ENCODE peak calls at places on chromosomes 2 and 18, in five cellular contexts. O, W, D, U and N are unnamed samples.

GRCh38 chr2:159050426-159050825 is 82.0 kb downstream of the TANC1 start:
- DNase-seq in D (no peak), W (no peak), O (no peak), U (no peak), N (no peak)

GRCh38 chr2:147331790-147332419 is 512.9 kb upstream of the ACVR2A start:
- DNase-seq in O (no peak), W (peak), D (no peak), U (no peak), N (no peak)

GRCh38 chr2:181575650-181576025 is 81.3 kb downstream of the CERKL start:
- DNase-seq in U (no peak), O (no peak), W (no peak), D (no peak), N (no peak)

GRCh38 chr2:156593011-156593921 is 157.1 kb downstream of the GPD2 start:
- DNase-seq in D (no peak), U (no peak), W (no peak), O (no peak), N (no peak)

GRCh38 chr2:233477548-233478433 is 88.8 kb downstream of the USP40 start:
- DNase-seq in O (no peak), U (no peak), W (no peak), D (no peak), N (no peak)

GRCh38 chr2:66440692-66441091 is 5.8 kb downstream of the MEIS1 start:
- DNase-seq in D (peak), U (no peak), O (no peak), W (peak), N (no peak)

GRCh38 chr18:58690259-58690658 is 19.0 kb downstream of the MALT1 start:
- DNase-seq in D (no peak), W (no peak), O (no peak), U (no peak), N (no peak)

GRCh38 chr2:6865346-6866238 is at the start of gene CMPK2:
- DNase-seq in D (peak), O (peak), U (no peak), W (peak), N (peak)

GRCh38 chr2:234955091-234955511 is 3.3 kb downstream of the SH3BP4 start:
- DNase-seq in D (no peak), O (no peak), U (no peak), W (no peak), N (no peak)

GRCh38 chr2:234463626-234464290 is 33.1 kb downstream of the ARL4C start:
- DNase-seq in D (no peak), U (no peak), O (no peak), W (peak), N (no peak)

GRCh38 chr2:60294901-60295590 is 258.4 kb downstream of the BCL11A start:
- DNase-seq in U (no peak), O (no peak), D (no peak), W (no peak), N (no peak)

GRCh38 chr18:65415167-65415566 is 335.6 kb upstream of the CDH7 start:
- DNase-seq in D (no peak), U (no peak), O (no peak), W (no peak), N (no peak)

GRCh38 chr2:47043142-47043890 is 111.8 kb downstream of the STPG4 start:
- DNase-seq in D (peak), U (no peak), W (peak), O (peak), N (no peak)
- TF ChIP-seq CTCF in D (no peak), U (no peak), W (no peak), O (no peak), N (no peak)

DNA sequence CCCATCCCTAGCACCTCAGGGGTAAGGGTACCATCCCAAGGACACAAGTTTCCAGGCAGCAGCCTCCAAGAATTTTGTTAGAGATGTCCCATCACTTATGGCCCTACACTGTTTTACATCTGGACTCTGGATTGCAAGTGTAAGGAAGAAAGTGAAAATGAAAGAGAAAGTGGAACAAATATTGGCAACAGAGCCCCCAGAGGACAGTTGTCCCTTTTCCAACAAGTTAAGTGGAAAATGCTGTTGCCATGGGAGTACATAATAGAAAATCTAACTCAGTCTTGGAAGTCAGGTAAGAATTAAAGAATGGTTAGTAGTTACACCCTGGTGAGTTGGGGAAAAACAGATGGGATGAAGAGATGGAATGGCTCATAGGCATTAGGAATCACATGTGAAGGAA is 50.6 kb downstream of the TTC21B start:
- DNase-seq in O (no peak), U (no peak), D (no peak), W (peak), N (no peak)
- TF ChIP-seq CTCF in O (no peak), U (peak), D (no peak), W (no peak), N (no peak)

GRCh38 chr18:24016643-24017042 is 2.1 kb downstream of the TTC39C start:
- DNase-seq in W (peak), D (no peak), U (no peak), O (no peak), N (no peak)
- TF ChIP-seq CTCF in W (peak), D (no peak), U (no peak), O (no peak), N (peak)

GRCh38 chr18:67467188-67467587 is 49.3 kb downstream of the DSEL start:
- DNase-seq in W (no peak), O (no peak), U (no peak), D (no peak), N (no peak)

GRCh38 chr18:67464499-67464898 is 52.0 kb downstream of the DSEL start:
- DNase-seq in D (no peak), O (no peak), W (no peak), U (no peak), N (no peak)

GRCh38 chr18:67468038-67468437 is 48.5 kb downstream of the DSEL start:
- DNase-seq in O (no peak), W (no peak), D (no peak), U (no peak), N (no peak)

DNA sequence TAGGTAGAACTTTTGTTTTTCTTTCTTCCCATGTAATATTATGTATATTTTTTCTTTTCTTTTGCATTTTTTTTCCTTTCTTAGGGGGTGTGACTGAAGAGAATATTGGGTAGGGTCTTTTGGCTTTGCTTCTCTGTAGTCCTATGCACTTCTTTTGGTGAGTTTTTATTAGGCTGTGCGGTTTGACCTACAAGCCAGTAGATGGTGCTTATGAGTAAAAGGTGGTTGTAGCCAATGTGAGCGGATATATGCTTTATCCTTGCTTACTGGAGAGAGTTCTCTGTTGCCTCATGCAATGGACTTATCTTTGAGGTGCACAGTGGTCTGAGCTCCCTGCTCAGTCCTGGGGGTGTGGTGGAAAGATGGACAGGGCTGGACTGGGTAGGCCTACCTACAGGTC is 52.7 kb downstream of the DSEL start:
- DNase-seq in U (no peak), O (no peak), D (no peak), W (no peak), N (no peak)
- TF ChIP-seq CTCF in U (no peak), O (no peak), D (no peak), W (no peak), N (peak)

GRCh38 chr2:110114007-110114591 is 1.5 kb downstream of the MALL start:
- DNase-seq in O (no peak), D (no peak), W (peak), U (no peak), N (no peak)

GRCh38 chr2:110114801-110115200 is 821 bp downstream of the MALL start:
- DNase-seq in D (no peak), U (no peak), O (no peak), W (no peak), N (no peak)

GRCh38 chr2:110120171-110121051 is 4.8 kb upstream of the MALL start:
- DNase-seq in U (no peak), O (no peak), D (no peak), W (no peak), N (no peak)

GRCh38 chr2:110115291-110116032 is at the start of gene MALL:
- DNase-seq in D (no peak), U (no peak), O (no peak), W (peak), N (no peak)

DNA sequence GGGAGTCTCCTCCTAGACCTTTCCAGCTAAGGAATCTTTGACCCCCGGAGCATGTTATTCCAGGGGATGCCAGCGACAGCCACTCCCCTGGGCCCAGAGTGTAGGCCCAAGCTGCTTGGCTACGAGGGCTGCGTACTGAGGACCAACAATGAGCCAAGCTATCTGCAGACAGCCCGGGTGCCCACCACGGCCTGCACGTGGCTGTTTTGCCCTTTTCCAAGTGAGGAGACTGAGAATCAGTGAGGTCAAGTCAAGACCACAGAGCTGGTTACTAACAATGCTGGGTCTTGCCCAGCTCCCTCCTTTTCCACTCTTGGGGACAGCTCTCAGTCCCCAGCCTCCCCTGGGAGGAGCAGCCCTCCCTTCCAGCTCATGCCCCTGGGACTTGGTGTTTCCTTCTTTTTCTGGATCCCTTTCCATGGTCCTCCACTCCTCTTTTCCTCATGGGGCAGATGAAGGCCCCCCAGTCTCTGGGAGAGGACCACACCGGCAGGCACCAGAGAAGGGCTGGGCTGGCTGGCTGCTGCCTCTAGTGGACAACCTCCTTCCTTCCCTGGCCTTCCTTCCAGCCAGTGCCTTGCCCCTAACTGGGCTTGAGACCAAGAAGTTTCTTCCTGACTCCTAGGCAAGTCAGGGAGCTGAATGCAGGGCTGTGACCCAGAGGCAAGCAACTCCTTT is 550 bp upstream of the MALL start:
- DNase-seq in O (peak), W (no peak), U (no peak), D (no peak), N (no peak)
- TF ChIP-seq CTCF in O (peak), W (peak), U (peak), D (peak), N (peak)